ENCODE peak calls at places on chromosomes 12 and 14, in ten cellular contexts. Y, K, E, D, R, Z, M, F, N and B are unnamed samples.

GRCh38 chr12:11500222-11500860 is 105.0 kb upstream of the PRB2 start:
- DNase-seq in Y (no peak), K (peak), E (peak), D (peak), R (no peak), Z (peak), M (peak), F (peak), N (peak), B (peak)

GRCh38 chr12:80648866-80649265 is 58.6 kb upstream of the MYF6 start:
- DNase-seq in Y (no peak), K (no peak), E (no peak), D (no peak), R (no peak), Z (no peak), M (no peak), F (no peak), N (no peak), B (peak)

GRCh38 chr12:92132282-92132681 is 13.4 kb downstream of the BTG1 start:
- DNase-seq in Y (no peak), K (no peak), E (no peak), D (no peak), R (no peak), Z (no peak), M (no peak), F (no peak), N (no peak), B (no peak)

GRCh38 chr12:113093409-113094101 is 37.0 kb downstream of the DTX1 start:
- DNase-seq in Y (no peak), K (no peak), E (no peak), D (no peak), R (no peak), Z (no peak), M (no peak), F (no peak), N (no peak), B (no peak)

GRCh38 chr14:25003537-25003936 is 46.4 kb downstream of the STXBP6 start:
- DNase-seq in Y (no peak), K (no peak), E (no peak), D (no peak), R (no peak), Z (no peak), M (no peak), F (no peak), N (no peak), B (peak)

GRCh38 chr14:75876526-75876925 is 105.3 kb downstream of the TGFB3 start:
- DNase-seq in Y (no peak), K (no peak), E (no peak), D (no peak), R (no peak), Z (no peak), M (no peak), F (no peak), N (no peak), B (no peak)

GRCh38 chr12:57196439-57196838 is 20.2 kb upstream of the NXPH4 start:
- DNase-seq in Y (no peak), K (no peak), E (no peak), D (no peak), R (no peak), Z (no peak), M (no peak), F (no peak), N (no peak), B (no peak)

GRCh38 chr14:79369359-79370332 is 841.7 kb downstream of the DIO2 start:
- DNase-seq in Y (no peak), K (no peak), E (no peak), D (no peak), R (no peak), Z (peak), M (peak), F (no peak), N (peak), B (peak)

GRCh38 chr12:93819048-93819491 is 141.9 kb downstream of the CRADD start:
- DNase-seq in Y (no peak), K (no peak), E (peak), D (no peak), R (no peak), Z (peak), M (no peak), F (peak), N (no peak), B (no peak)

GRCh38 chr12:40515041-40515825 is 177.0 kb upstream of the CNTN1 start:
- DNase-seq in Y (no peak), K (no peak), E (no peak), D (no peak), R (no peak), Z (no peak), M (no peak), F (no peak), N (no peak), B (peak)

GRCh38 chr12:71439613-71440392 is at the start of gene LGR5:
- DNase-seq in Y (no peak), K (peak), E (no peak), D (peak), R (no peak), Z (peak), M (no peak), F (no peak), N (peak), B (peak)

GRCh38 chr12:66176525-66176924 is 6.7 kb upstream of the TMBIM4 start:
- DNase-seq in Y (no peak), K (no peak), E (no peak), D (no peak), R (no peak), Z (no peak), M (no peak), F (no peak), N (no peak), B (no peak)

GRCh38 chr14:68644101-68644500 is 148.8 kb downstream of the ZFP36L1 start:
- DNase-seq in Y (no peak), K (peak), E (peak), D (no peak), R (no peak), Z (no peak), M (peak), F (no peak), N (no peak), B (no peak)

GRCh38 chr14:61145903-61146411 is 135.2 kb downstream of the TMEM30B start:
- DNase-seq in Y (no peak), K (no peak), E (no peak), D (no peak), R (no peak), Z (peak), M (no peak), F (peak), N (peak), B (peak)

GRCh38 chr14:61145258-61145902 is 135.8 kb downstream of the TMEM30B start:
- DNase-seq in Y (no peak), K (no peak), E (no peak), D (no peak), R (no peak), Z (peak), M (no peak), F (peak), N (peak), B (peak)

GRCh38 chr14:61147369-61147897 is 133.7 kb downstream of the TMEM30B start:
- DNase-seq in Y (no peak), K (no peak), E (no peak), D (no peak), R (no peak), Z (no peak), M (no peak), F (no peak), N (no peak), B (no peak)

GRCh38 chr14:61147898-61148549 is 133.1 kb downstream of the TMEM30B start:
- DNase-seq in Y (peak), K (no peak), E (no peak), D (peak), R (peak), Z (no peak), M (no peak), F (peak), N (no peak), B (no peak)

GRCh38 chr14:61146896-61147295 is 134.2 kb downstream of the TMEM30B start:
- DNase-seq in Y (no peak), K (no peak), E (no peak), D (no peak), R (no peak), Z (no peak), M (no peak), F (no peak), N (no peak), B (no peak)
- H3K27ac ChIP-seq in Y (no peak), K (peak), E (no peak), D (no peak), R (peak), Z (peak), M (no peak), F (peak), N (peak), B (no peak)

DNA sequence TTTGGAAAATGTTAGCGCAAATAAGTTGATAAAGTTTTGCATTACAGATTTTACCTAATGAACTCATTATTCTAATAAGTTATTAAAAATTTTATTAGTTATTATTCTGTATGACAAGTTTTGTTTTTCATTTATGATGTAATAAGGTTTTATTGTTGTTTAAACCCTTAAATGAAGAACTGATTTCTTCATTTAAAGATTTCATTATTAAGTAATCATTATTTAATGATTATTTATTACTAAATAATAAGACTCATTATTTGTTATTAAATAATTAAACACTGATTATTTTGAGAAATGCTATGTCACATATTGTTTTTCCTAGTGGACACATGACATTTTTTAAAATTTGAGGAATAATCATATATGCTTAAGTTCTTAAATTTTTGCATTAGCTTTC is 34.2 kb downstream of the USP15 start:
- DNase-seq in Y (no peak), K (no peak), E (no peak), D (no peak), R (no peak), Z (no peak), M (no peak), F (no peak), N (no peak), B (no peak)
- TF ChIP-seq CTCF in Y (no peak), K (no peak), E (no peak), D (no peak), R (no peak), Z (no peak), M (no peak), F (no peak), N (no peak), B (no peak)

GRCh38 chr12:127286281-127286680 is 980.7 kb upstream of the TMEM132C start:
- DNase-seq in Y (no peak), K (no peak), E (no peak), D (no peak), R (no peak), Z (no peak), M (no peak), F (no peak), N (no peak), B (no peak)

GRCh38 chr12:127284870-127285431 is 982.0 kb upstream of the TMEM132C start:
- DNase-seq in Y (no peak), K (no peak), E (peak), D (no peak), R (no peak), Z (no peak), M (no peak), F (no peak), N (no peak), B (peak)

GRCh38 chr12:127282786-127283565 is 984.0 kb upstream of the TMEM132C start:
- DNase-seq in Y (no peak), K (no peak), E (no peak), D (no peak), R (no peak), Z (no peak), M (no peak), F (no peak), N (no peak), B (no peak)

GRCh38 chr12:127287256-127287655 is 979.7 kb upstream of the TMEM132C start:
- DNase-seq in Y (no peak), K (no peak), E (no peak), D (no peak), R (no peak), Z (no peak), M (no peak), F (no peak), N (no peak), B (no peak)

DNA sequence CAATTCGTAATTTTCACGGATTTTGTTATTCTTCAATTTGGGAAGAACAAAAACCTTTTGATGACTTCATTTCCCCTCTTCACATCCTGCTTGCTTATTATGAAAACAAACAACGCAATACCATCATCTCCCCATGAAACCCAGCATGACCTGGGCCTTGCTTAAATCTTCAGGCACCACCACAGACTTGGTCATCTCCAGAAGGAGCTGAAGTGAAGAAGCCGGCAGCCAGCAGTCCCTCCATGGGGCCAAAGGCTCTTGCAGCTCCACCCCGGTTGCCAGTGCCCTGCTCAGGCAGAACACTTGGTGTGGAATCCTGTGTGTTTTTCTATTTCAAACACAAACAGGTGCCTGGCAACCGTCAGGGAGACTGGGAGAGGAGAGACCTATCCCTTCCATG is 982.9 kb upstream of the TMEM132C start:
- DNase-seq in Y (no peak), K (no peak), E (no peak), D (no peak), R (no peak), Z (no peak), M (no peak), F (no peak), N (no peak), B (no peak)
- H3K27ac ChIP-seq in Y (no peak), K (no peak), E (peak), D (no peak), R (peak), Z (no peak), M (no peak), F (no peak), N (peak), B (no peak)

GRCh38 chr14:103209054-103209453 is 85.8 kb downstream of the TNFAIP2 start:
- DNase-seq in Y (no peak), K (no peak), E (no peak), D (no peak), R (no peak), Z (no peak), M (no peak), F (no peak), N (peak), B (no peak)
- TF ChIP-seq CTCF in Y (no peak), K (peak), E (no peak), D (peak), R (no peak), Z (peak), M (no peak), F (no peak), N (no peak), B (no peak)

GRCh38 chr12:47762850-47763440 is 4.3 kb upstream of the RAPGEF3 start:
- DNase-seq in Y (no peak), K (no peak), E (no peak), D (no peak), R (no peak), Z (no peak), M (no peak), F (no peak), N (peak), B (no peak)
- H3K27ac ChIP-seq in Y (no peak), K (no peak), E (no peak), D (no peak), R (no peak), Z (no peak), M (no peak), F (no peak), N (no peak), B (no peak)

GRCh38 chr12:46152456-46152855 is 116.4 kb downstream of the SLC38A1 start:
- DNase-seq in Y (no peak), K (no peak), E (no peak), D (no peak), R (no peak), Z (no peak), M (no peak), F (no peak), N (no peak), B (no peak)
- TF ChIP-seq CTCF in Y (no peak), K (no peak), E (no peak), D (no peak), R (no peak), Z (no peak), M (no peak), F (no peak), N (no peak), B (no peak)

GRCh38 chr14:93751946-93752660 is 36.2 kb downstream of the PRIMA1 start:
- DNase-seq in Y (no peak), K (no peak), E (no peak), D (no peak), R (no peak), Z (no peak), M (no peak), F (no peak), N (no peak), B (no peak)
- H3K27ac ChIP-seq in Y (no peak), K (no peak), E (no peak), D (no peak), R (no peak), Z (no peak), M (no peak), F (no peak), N (no peak), B (no peak)

GRCh38 chr14:76940057-76940456 is 88.5 kb downstream of the IRF2BPL start:
- DNase-seq in Y (no peak), K (no peak), E (no peak), D (no peak), R (no peak), Z (no peak), M (no peak), F (no peak), N (no peak), B (no peak)

GRCh38 chr14:76938092-76938500 is 90.4 kb downstream of the IRF2BPL start:
- DNase-seq in Y (no peak), K (no peak), E (no peak), D (no peak), R (no peak), Z (no peak), M (no peak), F (no peak), N (no peak), B (no peak)

GRCh38 chr14:76939015-76939742 is 89.3 kb downstream of the IRF2BPL start:
- DNase-seq in Y (no peak), K (no peak), E (no peak), D (no peak), R (no peak), Z (no peak), M (no peak), F (no peak), N (no peak), B (no peak)

GRCh38 chr14:76936483-76936882 is 92.0 kb downstream of the IRF2BPL start:
- DNase-seq in Y (no peak), K (no peak), E (no peak), D (no peak), R (no peak), Z (peak), M (no peak), F (no peak), N (no peak), B (no peak)

DNA sequence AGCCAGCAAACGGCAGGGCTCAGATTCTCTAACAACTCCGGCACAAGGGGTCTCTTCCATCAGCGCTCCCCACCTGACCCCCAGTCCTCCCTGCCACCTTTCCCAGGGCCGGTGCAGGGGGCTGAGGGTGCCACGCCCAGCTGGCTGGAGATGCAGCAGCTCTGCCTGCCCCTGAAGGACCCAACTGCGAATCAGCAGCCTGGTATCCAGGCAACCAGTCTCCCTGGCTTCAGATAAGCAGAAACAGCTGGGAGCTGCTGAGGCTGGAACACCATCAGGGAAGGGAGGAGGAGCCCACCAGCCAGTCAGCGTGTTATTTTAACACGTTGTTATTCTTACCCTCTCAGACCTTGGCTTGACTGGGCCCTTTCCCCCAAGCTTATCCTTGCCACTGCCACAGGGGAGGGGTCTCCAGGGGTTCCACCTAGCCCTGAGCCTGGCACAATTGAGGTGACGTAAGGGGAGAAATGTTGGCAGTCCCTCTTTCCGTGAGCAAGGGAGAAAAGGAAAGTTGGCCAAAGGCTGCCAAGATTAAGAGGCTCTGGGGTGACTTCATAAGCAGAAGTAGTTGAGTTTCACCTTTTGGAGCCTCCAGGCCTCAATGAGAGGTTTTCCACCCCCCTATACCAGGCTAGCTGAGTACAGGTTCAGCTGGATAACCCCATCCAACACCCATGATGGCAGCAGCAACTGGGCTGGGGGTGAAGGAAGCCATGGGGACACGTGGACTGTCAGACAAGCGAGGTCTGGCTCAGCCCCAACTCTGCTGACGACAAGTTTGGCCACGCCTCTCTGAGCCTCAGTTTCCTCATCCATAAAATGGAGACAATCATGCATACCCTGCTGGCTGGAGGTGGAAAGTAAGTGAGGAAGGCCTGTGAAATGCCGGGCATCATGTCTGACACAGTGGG is 91.1 kb downstream of the IRF2BPL start:
- DNase-seq in Y (no peak), K (peak), E (peak), D (no peak), R (no peak), Z (peak), M (no peak), F (no peak), N (peak), B (no peak)
- TF ChIP-seq CTCF in Y (no peak), K (no peak), E (no peak), D (no peak), R (no peak), Z (no peak), M (no peak), F (no peak), N (no peak), B (no peak)

DNA sequence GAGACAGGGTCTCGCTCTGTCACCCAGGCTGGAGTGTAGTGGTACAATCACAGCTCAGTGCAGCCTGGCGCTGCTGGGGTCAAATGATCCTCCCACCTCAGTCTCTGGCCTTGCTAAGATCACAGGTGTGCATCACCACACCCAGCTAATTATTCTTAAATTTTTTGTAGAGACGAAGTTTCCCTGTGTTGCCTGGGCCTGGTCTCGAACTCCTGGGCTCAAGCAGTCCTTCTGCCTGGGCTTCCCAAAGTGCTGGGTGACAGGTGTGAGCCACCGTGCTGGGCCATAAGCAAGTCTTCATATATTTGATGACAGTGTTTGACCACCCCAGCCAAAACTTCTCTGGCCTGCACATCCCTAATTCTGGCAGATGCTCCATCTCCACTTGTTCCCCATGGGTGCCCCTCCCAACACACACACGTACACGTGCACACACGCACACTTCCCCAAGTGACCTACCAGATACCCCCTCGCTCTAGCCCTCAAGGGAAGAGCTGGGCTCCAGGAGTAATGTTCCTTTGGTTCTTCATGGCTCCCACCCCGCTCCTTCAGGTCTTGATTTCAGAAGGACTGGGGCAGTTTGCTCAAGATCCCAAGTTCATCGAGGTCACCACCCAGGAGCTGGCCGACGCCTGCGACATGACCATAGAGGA is 104.3 kb upstream of the FKBP4 start:
- DNase-seq in Y (no peak), K (no peak), E (no peak), D (no peak), R (no peak), Z (no peak), M (no peak), F (no peak), N (no peak), B (no peak)
- H3K27ac ChIP-seq in Y (no peak), K (no peak), E (no peak), D (no peak), R (no peak), Z (no peak), M (no peak), F (no peak), N (no peak), B (no peak)